ENCODE peak calls at places on chromosomes 3 and 15, in nine cellular contexts. H is A549, S is HepG2, X is K562, E is stomach, C is endothelial cell of umbilical vein, T is adrenal gland, N is esophagus muscularis mucosa, B is sigmoid colon. L is an unnamed sample.
A peak's percentile ranks its signal among the peaks of the same experiment; 100 is the strongest.

GRCh38 chr3:153688541-153689120 is 432.6 kb upstream of the ARHGEF26 start:
- DNase-seq in N (no peak), E (no peak), C (no peak), H (no peak), B (no peak), S (no peak), T (no peak), X (no peak), L (no peak)

GRCh38 chr3:156615592-156616173 is 58.7 kb upstream of the TIPARP start:
- DNase-seq in H (no peak), N (no peak), C (peak; percentile 67), B (no peak), S (no peak), T (no peak), X (no peak), E (no peak), L (no peak)

GRCh38 chr15:98689431-98689861 is 41.1 kb downstream of the IGF1R start:
- DNase-seq in H (no peak), C (no peak), S (no peak), N (no peak), E (no peak), T (peak; percentile 63), B (no peak), X (no peak), L (no peak)

GRCh38 chr15:39581501-39582285 is 814 bp downstream of the THBS1 start:
- DNase-seq in X (no peak), B (peak; percentile 88), S (peak; percentile 78), N (peak; percentile 92), E (peak; percentile 65), T (peak; percentile 40), C (peak; percentile 46), H (peak; percentile 69), L (peak; percentile 64)

GRCh38 chr3:64220161-64220560 is 5.1 kb downstream of the PRICKLE2 start:
- DNase-seq in X (no peak), E (no peak), S (no peak), B (no peak), C (peak; percentile 88), N (no peak), H (peak; percentile 51), T (no peak), L (no peak)

GRCh38 chr15:63052961-63053698 is 10.6 kb downstream of the TPM1 start:
- DNase-seq in T (peak; percentile 69), S (peak; percentile 84), C (peak; percentile 54), E (peak; percentile 42), N (no peak), B (peak; percentile 87), X (no peak), H (peak; percentile 68), L (peak; percentile 81)

GRCh38 chr3:142997330-142997729 is 4.0 kb upstream of the U2SURP start:
- DNase-seq in C (no peak), T (no peak), S (no peak), E (no peak), N (no peak), H (no peak), X (no peak), B (no peak), L (no peak)

GRCh38 chr15:68818671-68819450 is 1.8 kb downstream of the ANP32A start:
- DNase-seq in S (peak; percentile 24), E (peak; percentile 35), C (peak; percentile 53), X (peak; percentile 61), T (peak; percentile 51), N (no peak), H (peak; percentile 67), B (peak; percentile 80), L (peak; percentile 45)

GRCh38 chr3:124229407-124229806 is 237.5 kb upstream of the ROPN1 start:
- DNase-seq in N (peak; percentile 70), S (no peak), C (no peak), B (no peak), H (no peak), E (no peak), T (no peak), X (no peak), L (no peak)

GRCh38 chr15:78537266-78537665 is 3.0 kb upstream of the PSMA4 start:
- DNase-seq in N (no peak), B (no peak), X (no peak), C (no peak), S (no peak), T (no peak), E (no peak), H (no peak), L (no peak)

GRCh38 chr3:126216416-126216815 is 36.0 kb upstream of the ALDH1L1 start:
- DNase-seq in N (no peak), B (no peak), S (no peak), C (no peak), E (no peak), X (no peak), H (no peak), T (no peak), L (no peak)

GRCh38 chr15:33242669-33243191 is 48.2 kb upstream of the FMN1 start:
- DNase-seq in T (no peak), H (peak; percentile 48), S (no peak), B (no peak), X (peak; percentile 15), E (no peak), N (peak; percentile 42), C (peak; percentile 14), L (no peak)

GRCh38 chr3:151859125-151859741 is 14.2 kb upstream of the SUCNR1 start:
- DNase-seq in H (peak; percentile 87), N (no peak), B (no peak), T (no peak), C (no peak), E (no peak), S (no peak), X (no peak), L (no peak)

GRCh38 chr15:101499863-101500713 is 10.6 kb upstream of the PCSK6 start:
- DNase-seq in B (peak; percentile 86), T (peak; percentile 90), H (no peak), N (peak; percentile 89), X (no peak), S (no peak), C (no peak), E (peak; percentile 73), L (no peak)

GRCh38 chr3:37847689-37848088 is 14.0 kb upstream of the CTDSPL start:
- DNase-seq in S (no peak), E (no peak), C (no peak), N (no peak), T (no peak), X (no peak), B (no peak), H (no peak), L (no peak)

GRCh38 chr3:32457971-32458471 is 44.6 kb downstream of the CMTM6 start:
- DNase-seq in N (peak; percentile 85), H (no peak), B (no peak), C (peak; percentile 71), X (no peak), E (no peak), S (no peak), T (no peak), L (no peak)

GRCh38 chr3:61181874-61182273 is 69.4 kb downstream of the FHIT start:
- DNase-seq in N (no peak), S (peak; percentile 52), X (no peak), E (no peak), T (peak; percentile 24), B (no peak), C (peak; percentile 35), H (peak; percentile 17), L (no peak)

GRCh38 chr15:51750942-51751686 is at the start of gene TMOD2:
- DNase-seq in N (peak; percentile 91), E (peak; percentile 53), T (peak; percentile 16), B (peak; percentile 72), X (peak; percentile 71), S (no peak), C (no peak), H (peak; percentile 34), L (peak; percentile 29)

GRCh38 chr3:119147494-119147893 is 1.5 kb downstream of the TEX55 start:
- DNase-seq in S (no peak), C (no peak), T (no peak), H (no peak), N (no peak), X (no peak), B (no peak), E (no peak), L (no peak)

GRCh38 chr15:44381223-44381622 is 46.2 kb upstream of the CTDSPL2 start:
- DNase-seq in H (no peak), B (no peak), X (no peak), E (no peak), N (no peak), C (no peak), T (no peak), S (no peak), L (no peak)

GRCh38 chr3:46276497-46277099 is 34.3 kb downstream of the CCR3 start:
- DNase-seq in B (peak; percentile 68), T (peak; percentile 34), N (peak; percentile 91), C (peak; percentile 48), H (peak; percentile 18), E (peak; percentile 71), S (peak; percentile 20), X (peak; percentile 50), L (peak; percentile 19)

GRCh38 chr3:29868702-29869101 is 587.8 kb downstream of the RBMS3 start:
- DNase-seq in C (no peak), E (no peak), T (no peak), H (no peak), S (no peak), B (no peak), X (no peak), N (no peak), L (no peak)
- TF ChIP-seq POLR2A in C (no peak), E (no peak), T (no peak), H (no peak), S (no peak), B (no peak), X (no peak), N (no peak), L (no peak)

DNA sequence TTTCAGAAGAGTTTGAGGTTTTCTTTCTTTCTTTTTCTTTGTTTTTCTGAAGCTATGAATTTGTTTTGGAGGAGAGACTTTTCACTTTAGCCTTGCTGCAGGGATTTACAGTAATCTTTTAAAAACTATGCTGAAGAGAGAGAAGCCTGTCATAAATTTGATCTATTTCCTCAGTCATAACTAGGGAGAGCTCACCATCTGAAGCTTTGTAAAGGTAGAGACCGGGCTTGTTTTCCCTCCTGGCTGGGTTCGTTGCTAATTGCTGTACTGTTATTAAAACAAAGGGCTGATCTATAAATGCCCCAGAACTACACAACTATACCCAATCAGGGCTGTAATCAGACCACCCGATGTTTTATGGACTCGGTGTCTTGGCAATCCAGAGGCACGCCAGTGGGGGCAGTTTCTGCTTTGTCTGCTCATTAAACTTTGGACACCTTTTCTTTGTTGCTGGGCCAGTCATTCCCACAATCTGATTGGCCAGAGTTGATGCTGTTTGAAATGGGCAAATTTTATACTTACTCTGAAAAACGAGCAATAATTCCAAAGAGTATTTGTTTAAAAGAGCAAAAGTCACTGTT is 164.3 kb downstream of the CACNA1D start:
- DNase-seq in N (no peak), T (no peak), E (no peak), C (no peak), S (no peak), B (no peak), H (no peak), X (no peak), L (no peak)
- H3K9me3 ChIP-seq in N (peaks cover 7% of the 10 kb centered on the region), T (no peaks in the 10 kb centered on the region), E (no peaks in the 10 kb centered on the region), C (no peaks in the 10 kb centered on the region), S (no peaks in the 10 kb centered on the region), B (peaks cover 4% of the 10 kb centered on the region), H (peaks cover 43% of the 10 kb centered on the region), X (no peaks in the 10 kb centered on the region), L (no peaks in the 10 kb centered on the region)

GRCh38 chr3:149199474-149199873 is 22.2 kb downstream of the CP start:
- DNase-seq in X (no peak), E (no peak), C (peak; percentile 82), T (no peak), N (no peak), H (no peak), S (no peak), B (no peak), L (no peak)
- TF ChIP-seq POLR2A in X (no peak), E (no peak), C (no peak), T (no peak), N (no peak), H (no peak), S (no peak), B (no peak), L (no peak)

GRCh38 chr3:136465296-136465695 is 215.2 kb downstream of the PCCB start:
- DNase-seq in E (no peak), X (no peak), H (no peak), S (no peak), B (no peak), N (no peak), C (no peak), T (no peak), L (no peak)
- H3K9me3 ChIP-seq in E (no peaks in the 10 kb centered on the region), X (no peaks in the 10 kb centered on the region), H (no peaks in the 10 kb centered on the region), S (no peaks in the 10 kb centered on the region), B (no peaks in the 10 kb centered on the region), N (no peaks in the 10 kb centered on the region), C (no peaks in the 10 kb centered on the region), T (no peaks in the 10 kb centered on the region), L (no peaks in the 10 kb centered on the region)

L was measured in uterus.